ENCODE peak calls at places on chromosomes 6 and 20, in seven cellular contexts. O is GM13976; V is activated gamma-delta T cell; C is fibroblast of mammary gland; G is stimulated activated CD8-positive, alpha-beta memory T cell treated with anti-CD3 and anti-CD28 coated beads, Interleukin-15, amount 100 ng/mL, for 24 hours; Q is HEK293T; E is naive thymus-derived CD8-positive, alpha-beta T cell. M is an unnamed sample.

GRCh38 chr6:56984374-56984773 is 29.5 kb downstream of the BEND6 start:
- DNase-seq in O (no peak), V (no peak), C (peak; percentile 50), G (no peak), Q (no peak), E (no peak), M (no peak)

GRCh38 chr20:32227316-32227715 is 19.6 kb downstream of the POFUT1 start:
- DNase-seq in O (no peak), V (no peak), C (no peak), G (no peak), Q (no peak), E (no peak), M (no peak)

GRCh38 chr20:63491078-63491477 is 7.8 kb downstream of the EEF1A2 start:
- DNase-seq in O (no peak), V (no peak), C (no peak), G (no peak), Q (no peak), E (no peak), M (no peak)

GRCh38 chr6:129946439-129947140 is 71.8 kb upstream of the L3MBTL3 start:
- DNase-seq in O (no peak), V (no peak), C (no peak), G (no peak), Q (no peak), E (no peak), M (no peak)

GRCh38 chr6:22098623-22099022 is 198.2 kb downstream of the PRL start:
- DNase-seq in O (no peak), V (no peak), C (no peak), G (no peak), Q (no peak), E (no peak), M (no peak)

GRCh38 chr20:20174089-20174835 is 121.9 kb downstream of the CFAP61 start:
- DNase-seq in O (no peak), V (no peak), C (no peak), G (no peak), Q (no peak), E (no peak), M (no peak)

GRCh38 chr6:46419576-46420002 is 71.7 kb downstream of the RCAN2 start:
- DNase-seq in O (peak; percentile 36), V (no peak), C (peak; percentile 80), G (no peak), Q (peak; percentile 51), E (no peak), M (peak; percentile 34)

GRCh38 chr6:135922170-135922569 is 70.7 kb downstream of the PDE7B start:
- DNase-seq in O (no peak), V (no peak), C (peak; percentile 100), G (no peak), Q (peak; percentile 30), E (no peak), M (no peak)